ENCODE peak calls at places on chromosomes 1 and 21, in ten cellular contexts. N, P, F, Y, A, S, Q, G, X and B are unnamed samples. For H3K9me3, the result is how much of the 10 kb centered on the place peaks cover.

GRCh38 chr1:10032590-10033358 is at the start of gene UBE4B:
- DNase-seq in N (peak), P (peak), F (peak), Y (peak), A (peak), S (peak), Q (peak), G (peak), X (peak), B (peak)

GRCh38 chr1:43881415-43881814 is 52.2 kb upstream of the ARTN start:
- DNase-seq in N (peak), P (no peak), F (no peak), Y (no peak), A (no peak), S (no peak), Q (no peak), G (no peak), X (no peak), B (no peak)

GRCh38 chr1:217135569-217135915 is 412.3 kb upstream of the ESRRG start:
- DNase-seq in N (no peak), P (no peak), F (no peak), Y (no peak), A (peak), S (peak), Q (peak), G (no peak), X (peak), B (no peak)

GRCh38 chr1:59761440-59761839 is 53.3 kb upstream of the HOOK1 start:
- DNase-seq in N (no peak), P (no peak), F (no peak), Y (no peak), A (no peak), S (no peak), Q (no peak), G (no peak), X (peak), B (no peak)

GRCh38 chr21:40271169-40271568 is 403.9 kb downstream of the PCP4 start:
- DNase-seq in N (no peak), P (no peak), F (no peak), Y (no peak), A (no peak), S (no peak), Q (no peak), G (no peak), X (no peak), B (no peak)

GRCh38 chr1:33169290-33170055 is 12.4 kb downstream of the TRIM62 start:
- DNase-seq in N (peak), P (no peak), F (no peak), Y (no peak), A (peak), S (no peak), Q (no peak), G (no peak), X (no peak), B (no peak)

GRCh38 chr1:106677721-106678120 is 378.8 kb upstream of the PRMT6 start:
- DNase-seq in N (no peak), P (no peak), F (no peak), Y (no peak), A (no peak), S (no peak), Q (no peak), G (no peak), X (no peak), B (no peak)

GRCh38 chr1:45552309-45552708 is 1.7 kb downstream of the AKR1A1 start:
- DNase-seq in N (no peak), P (no peak), F (peak), Y (no peak), A (peak), S (no peak), Q (peak), G (no peak), X (no peak), B (no peak)

GRCh38 chr1:110380667-110381283 is 10.1 kb downstream of the SLC16A4 start:
- DNase-seq in N (no peak), P (no peak), F (no peak), Y (no peak), A (no peak), S (no peak), Q (no peak), G (no peak), X (peak), B (no peak)

GRCh38 chr21:38839683-38840286 is 34.1 kb downstream of the ETS2 start:
- DNase-seq in N (no peak), P (no peak), F (no peak), Y (no peak), A (peak), S (no peak), Q (no peak), G (no peak), X (peak), B (no peak)

GRCh38 chr1:213737398-213738040 is 250.3 kb upstream of the PROX1 start:
- DNase-seq in N (no peak), P (no peak), F (no peak), Y (no peak), A (no peak), S (no peak), Q (no peak), G (no peak), X (no peak), B (no peak)

GRCh38 chr21:9735421-9735961 is 785.9 kb upstream of the TPTE start:
- DNase-seq in N (no peak), P (no peak), F (no peak), Y (no peak), A (no peak), S (no peak), Q (no peak), G (peak), X (no peak), B (no peak)

GRCh38 chr21:9738527-9738926 is 782.9 kb upstream of the TPTE start:
- DNase-seq in N (no peak), P (no peak), F (no peak), Y (no peak), A (no peak), S (no peak), Q (no peak), G (no peak), X (no peak), B (no peak)

GRCh38 chr21:9741343-9741742 is 780.0 kb upstream of the TPTE start:
- DNase-seq in N (no peak), P (no peak), F (no peak), Y (no peak), A (no peak), S (no peak), Q (no peak), G (no peak), X (no peak), B (no peak)

GRCh38 chr21:9737871-9738520 is 783.4 kb upstream of the TPTE start:
- DNase-seq in N (no peak), P (no peak), F (no peak), Y (no peak), A (no peak), S (no peak), Q (no peak), G (no peak), X (no peak), B (no peak)

GRCh38 chr21:9739240-9739639 is 782.1 kb upstream of the TPTE start:
- DNase-seq in N (no peak), P (no peak), F (no peak), Y (no peak), A (no peak), S (no peak), Q (no peak), G (no peak), X (no peak), B (no peak)
- H3K9me3 ChIP-seq in N (under half), P (under half), F (half or more), Y (under half), A (under half), S (under half), Q (half or more), G (under half), X (under half), B (under half)

GRCh38 chr1:248618878-248619277 is 16.0 kb downstream of the OR2T11 start:
- DNase-seq in N (no peak), P (no peak), F (peak), Y (no peak), A (no peak), S (peak), Q (peak), G (no peak), X (peak), B (no peak)

GRCh38 chr1:248625971-248626370 is 8.9 kb downstream of the OR2T11 start:
- DNase-seq in N (no peak), P (no peak), F (no peak), Y (no peak), A (no peak), S (no peak), Q (no peak), G (no peak), X (no peak), B (no peak)

GRCh38 chr1:248618119-248618518 is 16.8 kb downstream of the OR2T11 start:
- DNase-seq in N (no peak), P (no peak), F (no peak), Y (no peak), A (no peak), S (no peak), Q (no peak), G (no peak), X (no peak), B (no peak)

GRCh38 chr1:248625166-248625565 is 9.7 kb downstream of the OR2T11 start:
- DNase-seq in N (no peak), P (no peak), F (no peak), Y (no peak), A (no peak), S (no peak), Q (no peak), G (no peak), X (no peak), B (no peak)

GRCh38 chr1:248622491-248623106 is 12.3 kb downstream of the OR2T11 start:
- DNase-seq in N (no peak), P (no peak), F (no peak), Y (no peak), A (no peak), S (no peak), Q (no peak), G (no peak), X (peak), B (no peak)
- H3K9me3 ChIP-seq in N (under half), P (under half), F (under half), Y (under half), A (under half), S (under half), Q (under half), G (under half), X (under half), B (under half)

GRCh38 chr1:82162526-82163420 is 362.0 kb downstream of the ADGRL2 start:
- DNase-seq in N (no peak), P (no peak), F (no peak), Y (no peak), A (peak), S (no peak), Q (no peak), G (no peak), X (no peak), B (no peak)

GRCh38 chr1:82165304-82165703 is 364.6 kb downstream of the ADGRL2 start:
- DNase-seq in N (no peak), P (no peak), F (no peak), Y (no peak), A (no peak), S (no peak), Q (no peak), G (no peak), X (no peak), B (no peak)

GRCh38 chr1:82160036-82160435 is 359.3 kb downstream of the ADGRL2 start:
- DNase-seq in N (no peak), P (no peak), F (no peak), Y (no peak), A (peak), S (no peak), Q (no peak), G (no peak), X (peak), B (no peak)

GRCh38 chr1:82161651-82162238 is 361.0 kb downstream of the ADGRL2 start:
- DNase-seq in N (no peak), P (no peak), F (no peak), Y (no peak), A (peak), S (no peak), Q (peak), G (no peak), X (no peak), B (no peak)

DNA sequence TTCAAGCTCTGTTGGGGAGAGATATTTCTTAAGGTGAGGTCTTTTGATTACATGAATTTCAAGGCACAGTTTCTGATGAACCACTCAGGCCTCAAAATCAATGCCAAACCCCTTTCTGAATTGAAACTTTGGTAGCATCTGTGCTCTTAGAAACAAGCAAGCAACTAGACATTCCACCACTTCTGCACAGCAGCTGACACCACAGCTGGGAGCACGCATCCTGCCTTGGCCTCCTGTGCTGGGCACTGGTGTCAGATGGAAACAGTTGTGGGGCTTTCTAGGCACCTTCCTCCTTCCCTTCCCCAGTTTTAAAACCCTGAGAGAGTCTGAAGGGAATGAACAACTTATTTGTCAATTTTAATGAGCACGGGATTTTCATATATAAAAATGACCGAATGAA is 360.2 kb downstream of the ADGRL2 start:
- DNase-seq in N (no peak), P (no peak), F (no peak), Y (no peak), A (no peak), S (no peak), Q (no peak), G (no peak), X (no peak), B (no peak)
- H3K9me3 ChIP-seq in N (under half), P (under half), F (under half), Y (under half), A (under half), S (under half), Q (under half), G (under half), X (under half), B (under half)

DNA sequence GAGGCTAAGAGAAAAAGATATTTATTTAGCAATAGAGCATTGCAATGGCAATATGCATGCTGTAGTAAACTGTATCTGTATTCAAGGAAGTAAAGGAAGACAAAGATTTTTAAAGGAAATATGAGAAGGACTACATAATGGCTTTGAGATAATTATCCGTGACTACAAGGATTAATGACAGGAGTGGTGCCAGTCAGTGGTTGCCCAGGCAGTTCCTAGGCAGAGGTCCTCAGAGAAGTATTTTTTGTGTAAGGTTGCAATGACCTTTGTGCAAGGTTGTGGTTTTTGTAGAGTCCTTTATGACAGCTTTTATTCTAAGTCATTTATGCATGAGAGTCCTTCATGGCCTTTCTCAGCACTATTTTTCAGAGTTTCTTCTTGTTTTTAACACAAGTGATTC is 711.1 kb upstream of the CHRM3 start:
- DNase-seq in N (no peak), P (no peak), F (no peak), Y (no peak), A (peak), S (no peak), Q (no peak), G (no peak), X (no peak), B (no peak)
- H3K9me3 ChIP-seq in N (under half), P (under half), F (under half), Y (under half), A (under half), S (under half), Q (under half), G (under half), X (under half), B (under half)

DNA sequence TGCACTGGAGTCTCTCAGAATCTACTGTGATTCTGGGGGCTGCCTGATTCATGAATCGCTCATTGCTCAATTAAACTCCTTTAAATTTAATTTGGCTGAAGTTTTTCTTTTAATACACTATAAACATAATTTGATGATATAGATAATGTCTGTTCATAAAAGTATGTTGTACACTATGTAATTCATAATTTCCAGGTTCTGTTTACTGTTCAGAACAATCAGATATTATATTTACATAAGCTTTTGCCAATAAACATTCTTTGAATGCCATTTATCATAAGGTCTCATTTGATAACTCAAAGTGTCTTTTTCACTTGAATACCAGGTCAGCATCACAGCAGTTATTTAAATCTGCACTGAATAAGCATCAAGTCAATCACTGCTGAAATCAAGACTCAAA is 39.6 kb downstream of the PIGK start:
- DNase-seq in N (no peak), P (no peak), F (no peak), Y (no peak), A (no peak), S (no peak), Q (no peak), G (no peak), X (no peak), B (no peak)
- H3K9me3 ChIP-seq in N (under half), P (under half), F (under half), Y (under half), A (under half), S (under half), Q (under half), G (under half), X (under half), B (under half)

DNA sequence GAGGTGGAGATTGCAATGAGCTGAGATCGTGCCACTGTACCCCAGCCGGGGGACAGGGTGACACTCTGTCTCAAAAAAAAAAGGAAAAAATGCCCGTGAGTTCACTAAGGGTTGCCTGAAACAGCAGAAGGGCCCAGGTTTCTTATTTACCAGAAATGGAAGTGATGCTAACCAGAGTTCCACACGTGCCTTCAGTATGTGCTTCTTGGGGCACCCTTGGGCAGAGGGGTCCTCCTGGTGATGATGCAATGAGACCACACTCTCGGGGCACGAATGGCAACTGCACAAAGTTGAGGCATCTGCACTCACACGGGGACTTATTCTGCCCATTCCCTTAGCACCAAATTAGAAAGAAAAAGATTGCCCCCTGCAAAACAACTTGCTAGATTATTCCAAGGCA is 29.2 kb downstream of the OLIG1 start:
- DNase-seq in N (no peak), P (no peak), F (no peak), Y (no peak), A (no peak), S (no peak), Q (no peak), G (no peak), X (no peak), B (no peak)
- H3K9me3 ChIP-seq in N (under half), P (under half), F (under half), Y (under half), A (under half), S (under half), Q (under half), G (under half), X (under half), B (under half)